ENCODE peak calls at places on chromosomes 13 and 19, in seven cellular contexts. One of them, this sample, is unnamed.

GRCh38 chr13:71828564-71828963 is 38.4 kb downstream of the DACH1 start:
- DNase-seq in OCI-LY7: no peak
- DNase-seq in adrenal gland: no peak
- DNase-seq in chondrocyte: no peak
- DNase-seq in suprapubic skin: no peak
- DNase-seq in cardiac muscle cell: no peak
- DNase-seq in retinal pigment epithelial cell: no peak
- DNase-seq in this sample: no peak

GRCh38 chr19:58581227-58582141 is 8.3 kb upstream of the MZF1 start:
- DNase-seq in OCI-LY7: peak; percentile 34
- DNase-seq in adrenal gland: peak; percentile 91
- DNase-seq in chondrocyte: peak; percentile 77
- DNase-seq in suprapubic skin: peak; percentile 92
- DNase-seq in cardiac muscle cell: peak; percentile 94
- DNase-seq in retinal pigment epithelial cell: peak; percentile 54
- DNase-seq in this sample: no peak

GRCh38 chr19:55358493-55358892 is 4.0 kb upstream of the COX6B2 start:
- DNase-seq in OCI-LY7: no peak
- DNase-seq in adrenal gland: no peak
- DNase-seq in chondrocyte: no peak
- DNase-seq in suprapubic skin: no peak
- DNase-seq in cardiac muscle cell: no peak
- DNase-seq in retinal pigment epithelial cell: no peak
- DNase-seq in this sample: no peak

GRCh38 chr19:18763674-18764590 is 27.2 kb downstream of the COMP start:
- DNase-seq in OCI-LY7: no peak
- DNase-seq in adrenal gland: peak; percentile 86
- DNase-seq in chondrocyte: no peak
- DNase-seq in suprapubic skin: no peak
- DNase-seq in cardiac muscle cell: no peak
- DNase-seq in retinal pigment epithelial cell: peak; percentile 26
- DNase-seq in this sample: no peak

GRCh38 chr19:18939163-18939562 is 1.9 kb downstream of the HOMER3 start:
- DNase-seq in OCI-LY7: no peak
- DNase-seq in adrenal gland: no peak
- DNase-seq in chondrocyte: no peak
- DNase-seq in suprapubic skin: no peak
- DNase-seq in cardiac muscle cell: no peak
- DNase-seq in retinal pigment epithelial cell: no peak
- DNase-seq in this sample: no peak

GRCh38 chr13:39049274-39049673 is 11.0 kb downstream of the NHLRC3 start:
- DNase-seq in OCI-LY7: no peak
- DNase-seq in adrenal gland: no peak
- DNase-seq in chondrocyte: no peak
- DNase-seq in suprapubic skin: no peak
- DNase-seq in cardiac muscle cell: no peak
- DNase-seq in retinal pigment epithelial cell: no peak
- DNase-seq in this sample: no peak

GRCh38 chr13:60138674-60139073 is 25.1 kb downstream of the DIAPH3 start:
- DNase-seq in OCI-LY7: no peak
- DNase-seq in adrenal gland: no peak
- DNase-seq in chondrocyte: no peak
- DNase-seq in suprapubic skin: no peak
- DNase-seq in cardiac muscle cell: no peak
- DNase-seq in retinal pigment epithelial cell: no peak
- DNase-seq in this sample: no peak

GRCh38 chr19:45376045-45376724 is 5.8 kb upstream of the ERCC2 start:
- DNase-seq in OCI-LY7: no peak
- DNase-seq in adrenal gland: peak; percentile 92
- DNase-seq in chondrocyte: no peak
- DNase-seq in suprapubic skin: no peak
- DNase-seq in cardiac muscle cell: peak; percentile 54
- DNase-seq in retinal pigment epithelial cell: peak; percentile 80
- DNase-seq in this sample: peak; percentile 69

GRCh38 chr13:35600137-35600536 is 123.6 kb upstream of the MAB21L1 start:
- DNase-seq in OCI-LY7: no peak
- DNase-seq in adrenal gland: no peak
- DNase-seq in chondrocyte: no peak
- DNase-seq in suprapubic skin: no peak
- DNase-seq in cardiac muscle cell: no peak
- DNase-seq in retinal pigment epithelial cell: no peak
- DNase-seq in this sample: no peak

GRCh38 chr13:100240109-100240779 is 151.4 kb downstream of the PCCA start:
- DNase-seq in OCI-LY7: no peak
- DNase-seq in adrenal gland: no peak
- DNase-seq in chondrocyte: no peak
- DNase-seq in suprapubic skin: no peak
- DNase-seq in cardiac muscle cell: no peak
- DNase-seq in retinal pigment epithelial cell: no peak
- DNase-seq in this sample: no peak

GRCh38 chr19:13099073-13099999 is 3.3 kb downstream of the LYL1 start:
- DNase-seq in OCI-LY7: peak; percentile 70
- DNase-seq in adrenal gland: no peak
- DNase-seq in chondrocyte: peak; percentile 89
- DNase-seq in suprapubic skin: peak; percentile 92
- DNase-seq in cardiac muscle cell: no peak
- DNase-seq in retinal pigment epithelial cell: no peak
- DNase-seq in this sample: peak; percentile 29

GRCh38 chr19:31408460-31409124 is 59.4 kb upstream of the TSHZ3 start:
- DNase-seq in OCI-LY7: no peak
- DNase-seq in adrenal gland: no peak
- DNase-seq in chondrocyte: no peak
- DNase-seq in suprapubic skin: no peak
- DNase-seq in cardiac muscle cell: no peak
- DNase-seq in retinal pigment epithelial cell: peak; percentile 75
- DNase-seq in this sample: no peak

GRCh38 chr13:40484101-40484800 is 182.2 kb downstream of the FOXO1 start:
- DNase-seq in OCI-LY7: peak; percentile 45
- DNase-seq in adrenal gland: no peak
- DNase-seq in chondrocyte: no peak
- DNase-seq in suprapubic skin: no peak
- DNase-seq in cardiac muscle cell: no peak
- DNase-seq in retinal pigment epithelial cell: no peak
- DNase-seq in this sample: no peak

GRCh38 chr19:18379803-18380747 is 5.9 kb upstream of the GDF15 start:
- DNase-seq in OCI-LY7: no peak
- DNase-seq in adrenal gland: peak; percentile 95
- DNase-seq in chondrocyte: no peak
- DNase-seq in suprapubic skin: peak; percentile 96
- DNase-seq in cardiac muscle cell: no peak
- DNase-seq in retinal pigment epithelial cell: no peak
- DNase-seq in this sample: peak; percentile 80

GRCh38 chr19:38543807-38544568 is 73.8 kb downstream of the MAP4K1 start:
- DNase-seq in OCI-LY7: peak; percentile 59
- DNase-seq in adrenal gland: peak; percentile 93
- DNase-seq in chondrocyte: peak; percentile 82
- DNase-seq in suprapubic skin: no peak
- DNase-seq in cardiac muscle cell: peak; percentile 62
- DNase-seq in retinal pigment epithelial cell: peak; percentile 34
- DNase-seq in this sample: peak; percentile 78

GRCh38 chr19:54188224-54188871 is 1.0 kb downstream of the MBOAT7 start:
- DNase-seq in OCI-LY7: no peak
- DNase-seq in adrenal gland: peak; percentile 74
- DNase-seq in chondrocyte: no peak
- DNase-seq in suprapubic skin: no peak
- DNase-seq in cardiac muscle cell: no peak
- DNase-seq in retinal pigment epithelial cell: no peak
- DNase-seq in this sample: peak; percentile 54

GRCh38 chr13:30696278-30697176 is 38.8 kb upstream of the ALOX5AP start:
- DNase-seq in OCI-LY7: peak; percentile 17
- DNase-seq in adrenal gland: peak; percentile 52
- DNase-seq in chondrocyte: no peak
- DNase-seq in suprapubic skin: no peak
- DNase-seq in cardiac muscle cell: peak; percentile 16
- DNase-seq in retinal pigment epithelial cell: no peak
- DNase-seq in this sample: no peak

GRCh38 chr19:17965370-17966114 is 1.4 kb upstream of the KCNN1 start:
- DNase-seq in OCI-LY7: no peak
- DNase-seq in adrenal gland: no peak
- DNase-seq in chondrocyte: no peak
- DNase-seq in suprapubic skin: no peak
- DNase-seq in cardiac muscle cell: no peak
- DNase-seq in retinal pigment epithelial cell: no peak
- DNase-seq in this sample: peak; percentile 20

GRCh38 chr19:56112313-56112709 is 8.8 kb downstream of the ZNF787 start:
- DNase-seq in OCI-LY7: peak; percentile 22
- DNase-seq in adrenal gland: no peak
- DNase-seq in chondrocyte: no peak
- DNase-seq in suprapubic skin: no peak
- DNase-seq in cardiac muscle cell: no peak
- DNase-seq in retinal pigment epithelial cell: no peak
- DNase-seq in this sample: no peak

GRCh38 chr19:6491802-6492592 is 10.1 kb downstream of the TUBB4A start:
- DNase-seq in OCI-LY7: no peak
- DNase-seq in adrenal gland: peak; percentile 49
- DNase-seq in chondrocyte: no peak
- DNase-seq in suprapubic skin: no peak
- DNase-seq in cardiac muscle cell: no peak
- DNase-seq in retinal pigment epithelial cell: no peak
- DNase-seq in this sample: no peak

GRCh38 chr13:74009100-74009668 is 125.0 kb downstream of the KLF12 start:
- DNase-seq in OCI-LY7: no peak
- DNase-seq in adrenal gland: no peak
- DNase-seq in chondrocyte: no peak
- DNase-seq in suprapubic skin: no peak
- DNase-seq in cardiac muscle cell: no peak
- DNase-seq in retinal pigment epithelial cell: no peak
- DNase-seq in this sample: no peak

GRCh38 chr13:104683789-104684188 is 1617.6 kb upstream of the SLC10A2 start:
- DNase-seq in OCI-LY7: no peak
- DNase-seq in adrenal gland: no peak
- DNase-seq in chondrocyte: no peak
- DNase-seq in suprapubic skin: no peak
- DNase-seq in cardiac muscle cell: peak; percentile 55
- DNase-seq in retinal pigment epithelial cell: no peak
- DNase-seq in this sample: no peak

GRCh38 chr19:2221918-2222317 is 14.2 kb downstream of the PLEKHJ1 start:
- DNase-seq in OCI-LY7: no peak
- DNase-seq in adrenal gland: no peak
- DNase-seq in chondrocyte: no peak
- DNase-seq in suprapubic skin: no peak
- DNase-seq in cardiac muscle cell: peak; percentile 12
- DNase-seq in retinal pigment epithelial cell: no peak
- DNase-seq in this sample: no peak
- TF ChIP-seq CTCF in OCI-LY7: peak; percentile 57
- TF ChIP-seq CTCF in adrenal gland: no peak
- TF ChIP-seq CTCF in chondrocyte: peak; percentile 71
- TF ChIP-seq CTCF in suprapubic skin: no peak
- TF ChIP-seq CTCF in cardiac muscle cell: peak; percentile 21
- TF ChIP-seq CTCF in retinal pigment epithelial cell: peak; percentile 27
- TF ChIP-seq CTCF in this sample: no peak

GRCh38 chr13:77476456-77476855 is 59.0 kb upstream of the SCEL start:
- DNase-seq in OCI-LY7: no peak
- DNase-seq in adrenal gland: no peak
- DNase-seq in chondrocyte: no peak
- DNase-seq in suprapubic skin: no peak
- DNase-seq in cardiac muscle cell: no peak
- DNase-seq in retinal pigment epithelial cell: no peak
- DNase-seq in this sample: no peak

GRCh38 chr13:77480071-77480470 is 55.4 kb upstream of the SCEL start:
- DNase-seq in OCI-LY7: no peak
- DNase-seq in adrenal gland: no peak
- DNase-seq in chondrocyte: no peak
- DNase-seq in suprapubic skin: no peak
- DNase-seq in cardiac muscle cell: no peak
- DNase-seq in retinal pigment epithelial cell: no peak
- DNase-seq in this sample: no peak

GRCh38 chr13:77479326-77479725 is 56.2 kb upstream of the SCEL start:
- DNase-seq in OCI-LY7: no peak
- DNase-seq in adrenal gland: no peak
- DNase-seq in chondrocyte: no peak
- DNase-seq in suprapubic skin: no peak
- DNase-seq in cardiac muscle cell: no peak
- DNase-seq in retinal pigment epithelial cell: no peak
- DNase-seq in this sample: no peak

GRCh38 chr13:77477299-77477848 is 58.1 kb upstream of the SCEL start:
- DNase-seq in OCI-LY7: no peak
- DNase-seq in adrenal gland: no peak
- DNase-seq in chondrocyte: no peak
- DNase-seq in suprapubic skin: no peak
- DNase-seq in cardiac muscle cell: no peak
- DNase-seq in retinal pigment epithelial cell: no peak
- DNase-seq in this sample: no peak

DNA sequence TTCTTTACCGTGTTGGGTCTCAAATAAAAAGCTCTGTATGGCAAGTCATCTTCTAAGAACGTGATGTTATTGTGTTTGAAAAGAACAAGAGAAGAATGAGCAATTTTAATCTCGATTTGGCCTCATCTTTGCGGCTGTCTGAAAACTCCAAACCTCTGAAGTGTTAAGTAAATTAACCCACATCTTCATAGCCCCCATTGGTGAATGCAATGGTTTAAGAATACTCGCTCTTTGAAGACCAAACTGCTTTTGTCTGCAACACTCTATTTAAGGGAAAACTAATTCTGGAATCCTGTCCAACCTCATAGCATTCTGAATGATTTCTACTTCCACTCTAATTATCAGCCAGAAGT is 56.9 kb upstream of the SCEL start:
- DNase-seq in OCI-LY7: no peak
- DNase-seq in adrenal gland: no peak
- DNase-seq in chondrocyte: no peak
- DNase-seq in suprapubic skin: no peak
- DNase-seq in cardiac muscle cell: no peak
- DNase-seq in retinal pigment epithelial cell: no peak
- DNase-seq in this sample: no peak
- TF ChIP-seq CTCF in OCI-LY7: peak; percentile 23
- TF ChIP-seq CTCF in adrenal gland: no peak
- TF ChIP-seq CTCF in chondrocyte: peak; percentile 44
- TF ChIP-seq CTCF in suprapubic skin: no peak
- TF ChIP-seq CTCF in cardiac muscle cell: no peak
- TF ChIP-seq CTCF in retinal pigment epithelial cell: no peak
- TF ChIP-seq CTCF in this sample: no peak

DNA sequence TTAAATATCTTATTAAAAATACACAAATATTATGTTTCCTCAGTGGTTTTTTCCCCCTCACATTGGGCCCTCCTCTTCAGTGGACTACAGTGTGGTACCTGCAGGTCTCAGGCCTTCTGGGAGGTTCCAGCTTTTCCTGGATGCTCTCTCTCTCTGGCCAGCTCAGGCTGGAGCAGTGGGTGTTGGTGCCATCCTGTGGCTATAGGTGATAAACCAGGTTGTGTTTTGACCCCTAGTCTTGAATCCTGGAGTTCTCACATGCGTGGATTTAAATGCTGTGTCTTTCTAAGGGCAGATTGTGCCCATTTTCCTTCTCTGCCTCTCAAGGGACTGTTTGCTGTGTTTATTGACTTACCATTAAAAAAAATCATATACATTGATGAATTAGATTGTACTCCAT is 41.2 kb upstream of the ZNF527 start:
- DNase-seq in OCI-LY7: peak; percentile 1
- DNase-seq in adrenal gland: no peak
- DNase-seq in chondrocyte: no peak
- DNase-seq in suprapubic skin: no peak
- DNase-seq in cardiac muscle cell: peak; percentile 11
- DNase-seq in retinal pigment epithelial cell: no peak
- DNase-seq in this sample: no peak
- TF ChIP-seq CTCF in OCI-LY7: peak; percentile 58
- TF ChIP-seq CTCF in adrenal gland: peak; percentile 21
- TF ChIP-seq CTCF in chondrocyte: peak; percentile 51
- TF ChIP-seq CTCF in suprapubic skin: no peak
- TF ChIP-seq CTCF in cardiac muscle cell: peak; percentile 11
- TF ChIP-seq CTCF in retinal pigment epithelial cell: peak; percentile 29
- TF ChIP-seq CTCF in this sample: no peak

GRCh38 chr13:51444922-51445321 is 7.9 kb downstream of the INTS6 start:
- DNase-seq in OCI-LY7: no peak
- DNase-seq in adrenal gland: no peak
- DNase-seq in chondrocyte: no peak
- DNase-seq in suprapubic skin: no peak
- DNase-seq in cardiac muscle cell: no peak
- DNase-seq in retinal pigment epithelial cell: no peak
- DNase-seq in this sample: no peak
- TF ChIP-seq CTCF in OCI-LY7: peak; percentile 67
- TF ChIP-seq CTCF in adrenal gland: peak; percentile 34
- TF ChIP-seq CTCF in chondrocyte: peak; percentile 78
- TF ChIP-seq CTCF in suprapubic skin: no peak
- TF ChIP-seq CTCF in cardiac muscle cell: peak; percentile 42
- TF ChIP-seq CTCF in retinal pigment epithelial cell: peak; percentile 50
- TF ChIP-seq CTCF in this sample: no peak